ENCODE peak calls at places on chromosomes 12 and 14, in four cellular contexts. C, T, N and D are unnamed samples. For H3K27me3, the result is how much of the 10 kb centered on the place peaks cover.

GRCh38 chr14:104878582-104878981 is 13.5 kb downstream of the CEP170B start:
- DNase-seq in C (peak), T (no peak), N (no peak), D (no peak)

GRCh38 chr12:38523920-38524319 is 207.3 kb downstream of the ALG10B start:
- DNase-seq in C (no peak), T (no peak), N (no peak), D (no peak)

GRCh38 chr12:89346741-89347324 is 5.5 kb downstream of the DUSP6 start:
- DNase-seq in C (no peak), T (no peak), N (no peak), D (no peak)

GRCh38 chr12:49867580-49868341 is 24.9 kb upstream of the BCDIN3D start:
- DNase-seq in C (no peak), T (no peak), N (peak), D (no peak)

GRCh38 chr12:41972196-41972994 is 172.3 kb downstream of the GXYLT1 start:
- DNase-seq in C (no peak), T (no peak), N (no peak), D (no peak)

GRCh38 chr12:65597527-65597926 is 226.8 kb upstream of the HMGA2 start:
- DNase-seq in C (no peak), T (no peak), N (no peak), D (no peak)

GRCh38 chr14:105852378-105853088 is 326.1 kb downstream of the TMEM121 start:
- DNase-seq in C (peak), T (no peak), N (peak), D (no peak)

GRCh38 chr12:70044170-70044569 is 199.1 kb upstream of the CNOT2 start:
- DNase-seq in C (no peak), T (no peak), N (no peak), D (no peak)

GRCh38 chr12:56931474-56931978 is 2.7 kb downstream of the SDR9C7 start:
- DNase-seq in C (no peak), T (no peak), N (no peak), D (no peak)

GRCh38 chr14:99522457-99522891 is 41.3 kb downstream of the CCNK start:
- DNase-seq in C (peak), T (no peak), N (no peak), D (no peak)
- H3K4me3 ChIP-seq in C (no peak), T (no peak), N (no peak), D (no peak)

GRCh38 chr14:37597538-37598084 is 2.2 kb downstream of the TTC6 start:
- DNase-seq in C (peak), T (no peak), N (peak), D (no peak)
- TF ChIP-seq CTCF in C (no peak), T (peak), N (peak), D (peak)

DNA sequence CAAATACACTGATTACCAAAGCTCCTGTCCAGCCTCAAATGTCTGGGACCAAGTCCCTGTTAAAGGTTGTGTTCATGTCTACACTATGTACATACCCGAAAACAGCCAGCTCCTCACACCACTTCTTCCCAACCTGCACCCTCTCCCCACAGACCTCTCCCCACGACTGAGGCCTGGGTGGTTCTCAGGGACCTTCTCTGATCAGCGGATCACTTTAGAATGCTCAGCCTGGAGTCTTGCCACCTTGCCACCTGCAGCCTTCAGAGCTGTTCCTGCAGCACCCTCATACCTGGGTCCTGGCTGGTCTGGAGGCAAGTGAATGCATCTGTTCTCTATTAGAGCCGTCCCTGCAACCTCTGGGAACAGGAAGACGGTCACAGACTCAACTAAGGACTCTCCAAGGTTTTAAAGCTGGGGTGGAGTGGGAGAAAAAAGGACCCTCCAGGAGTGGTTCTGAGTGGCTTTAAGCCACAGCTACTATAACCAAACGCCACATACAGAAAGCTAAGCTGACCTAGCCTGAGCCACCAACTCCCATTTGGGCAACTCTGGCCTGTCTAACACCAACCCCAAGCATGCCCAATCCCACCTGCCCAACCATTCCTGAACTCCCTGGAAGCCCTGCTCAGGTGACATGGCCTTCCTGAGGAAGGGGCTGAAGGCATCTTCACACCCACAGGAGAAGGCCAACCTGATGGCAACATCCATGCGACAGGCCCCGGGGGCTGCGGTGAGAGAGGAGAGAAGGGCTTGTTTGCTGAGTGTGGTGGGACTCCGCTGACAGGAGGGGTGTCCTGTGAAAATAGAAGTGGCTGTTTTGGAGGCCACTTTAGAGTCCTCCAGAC is 8.6 kb downstream of the KRT2 start:
- DNase-seq in C (no peak), T (no peak), N (no peak), D (no peak)
- H3K27me3 ChIP-seq in C (under half), T (under half), N (under half), D (under half)

GRCh38 chr12:1705774-1706173 is 14.9 kb downstream of the ADIPOR2 start:
- DNase-seq in C (no peak), T (no peak), N (no peak), D (no peak)
- H3K4me3 ChIP-seq in C (no peak), T (no peak), N (no peak), D (no peak)

GRCh38 chr12:47066278-47067048 is 13.0 kb upstream of the PCED1B start:
- DNase-seq in C (no peak), T (no peak), N (no peak), D (no peak)

GRCh38 chr12:47071241-47071852 is 8.1 kb upstream of the PCED1B start:
- DNase-seq in C (no peak), T (no peak), N (no peak), D (no peak)

GRCh38 chr12:47067778-47068431 is 11.5 kb upstream of the PCED1B start:
- DNase-seq in C (no peak), T (no peak), N (no peak), D (no peak)

GRCh38 chr12:47067176-47067575 is 12.2 kb upstream of the PCED1B start:
- DNase-seq in C (no peak), T (no peak), N (no peak), D (no peak)

DNA sequence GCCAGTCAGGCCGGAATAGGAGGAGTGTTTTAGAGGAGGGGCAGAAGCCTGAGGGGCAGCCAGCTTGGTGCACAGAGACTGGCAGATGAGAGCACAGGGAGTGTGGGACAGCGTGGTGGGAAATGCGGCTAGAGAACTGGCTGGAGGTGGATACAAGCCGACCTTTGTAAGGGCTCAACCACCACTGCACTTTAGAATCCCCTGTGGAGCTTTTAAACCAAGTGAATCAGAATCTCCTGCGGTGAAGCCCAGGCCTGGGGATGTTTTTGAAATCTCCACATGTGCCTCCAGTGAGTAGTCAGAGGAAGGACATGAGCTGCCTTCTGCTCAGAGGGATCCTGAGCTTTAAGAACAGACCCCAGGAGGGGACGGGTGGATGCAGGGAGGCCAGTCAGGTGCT is 10.9 kb upstream of the PCED1B start:
- DNase-seq in C (no peak), T (no peak), N (no peak), D (no peak)
- TF ChIP-seq CTCF in C (no peak), T (no peak), N (no peak), D (no peak)

GRCh38 chr12:71069317-71069716 is 88.5 kb downstream of the TSPAN8 start:
- DNase-seq in C (no peak), T (no peak), N (no peak), D (no peak)

GRCh38 chr12:71070416-71071155 is 87.2 kb downstream of the TSPAN8 start:
- DNase-seq in C (no peak), T (no peak), N (no peak), D (no peak)

GRCh38 chr12:71075743-71076142 is 82.1 kb downstream of the TSPAN8 start:
- DNase-seq in C (no peak), T (no peak), N (no peak), D (no peak)

GRCh38 chr12:71071466-71072097 is 86.2 kb downstream of the TSPAN8 start:
- DNase-seq in C (no peak), T (no peak), N (no peak), D (no peak)
- H3K27me3 ChIP-seq in C (under half), T (under half), N (under half), D (under half)

DNA sequence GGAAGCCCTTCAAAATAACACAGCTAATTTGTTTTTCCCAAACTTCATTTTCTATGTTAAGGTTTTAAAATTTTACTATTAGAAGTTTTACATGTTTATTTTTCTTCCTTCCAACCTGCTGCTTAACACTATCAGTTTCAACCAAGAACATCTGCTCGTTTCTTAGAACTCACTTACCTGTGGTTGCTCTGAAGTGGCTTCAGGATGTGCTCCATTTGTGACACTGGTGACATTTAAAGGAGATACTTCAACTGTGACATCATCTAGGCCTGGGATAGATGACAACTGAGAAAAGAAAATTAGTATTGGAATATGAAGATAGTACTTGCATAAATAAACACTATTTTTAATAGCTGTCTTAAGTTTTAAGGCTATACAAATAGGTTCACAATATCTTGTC is 17.9 kb downstream of the WASHC3 start:
- DNase-seq in C (no peak), T (no peak), N (no peak), D (no peak)
- H3K4me3 ChIP-seq in C (no peak), T (no peak), N (no peak), D (no peak)

GRCh38 chr12:21615441-21615840 is 10.8 kb upstream of the GYS2 start:
- DNase-seq in C (no peak), T (no peak), N (no peak), D (no peak)

GRCh38 chr12:21617030-21617429 is 12.4 kb upstream of the GYS2 start:
- DNase-seq in C (no peak), T (no peak), N (no peak), D (no peak)

GRCh38 chr12:21618566-21618965 is 13.9 kb upstream of the GYS2 start:
- DNase-seq in C (no peak), T (no peak), N (no peak), D (no peak)

GRCh38 chr12:21614510-21614909 is 9.9 kb upstream of the GYS2 start:
- DNase-seq in C (no peak), T (no peak), N (no peak), D (no peak)

DNA sequence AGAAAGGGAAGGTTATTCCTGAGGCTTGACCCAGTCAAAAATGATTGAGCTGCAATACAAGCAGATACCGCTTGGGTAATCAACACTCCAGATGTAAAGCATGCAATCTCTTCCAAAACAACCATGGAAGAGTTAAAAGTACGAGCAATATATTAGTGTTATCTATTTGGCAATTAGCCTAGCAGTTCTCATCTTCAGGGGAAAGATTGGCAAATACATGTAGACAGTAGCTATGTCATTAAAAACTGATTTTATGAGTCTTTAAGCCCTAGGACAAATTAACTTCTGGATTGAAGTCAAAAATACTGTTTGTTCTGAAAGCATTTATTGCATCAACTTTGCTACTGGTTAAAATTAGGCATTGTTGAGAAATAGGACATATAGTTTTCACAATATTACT is 9.3 kb upstream of the GYS2 start:
- DNase-seq in C (no peak), T (no peak), N (no peak), D (no peak)
- TF ChIP-seq CTCF in C (no peak), T (no peak), N (peak), D (no peak)